ENCODE peak calls at places on chromosome 2, in four cellular contexts. H is Caki2, B is cardiac muscle cell, X is HEK293T. C is an unnamed sample.

GRCh38 chr2:100757621-100758394 is 62.1 kb upstream of the NPAS2 start:
- DNase-seq in H (peak), B (no peak), X (no peak), C (peak)

GRCh38 chr2:28583899-28584553 is 88.2 kb downstream of the PLB1 start:
- DNase-seq in H (peak), B (no peak), X (peak), C (peak)

GRCh38 chr2:170425291-170425751 is 247.4 kb downstream of the MYO3B start:
- DNase-seq in H (no peak), B (no peak), X (no peak), C (peak)

GRCh38 chr2:135615404-135615803 is 84.1 kb downstream of the R3HDM1 start:
- DNase-seq in H (peak), B (no peak), X (no peak), C (no peak)

GRCh38 chr2:145546091-145546490 is 1026.2 kb upstream of the ZEB2 start:
- DNase-seq in H (no peak), B (no peak), X (no peak), C (peak)

GRCh38 chr2:191038241-191038725 is 24.3 kb upstream of the STAT1 start:
- DNase-seq in H (no peak), B (no peak), X (no peak), C (no peak)

GRCh38 chr2:105405291-105405690 is 6.4 kb upstream of the FHL2 start:
- DNase-seq in H (peak), B (no peak), X (no peak), C (no peak)

GRCh38 chr2:18339326-18339725 is 221.1 kb downstream of the RDH14 start:
- DNase-seq in H (no peak), B (no peak), X (no peak), C (no peak)

GRCh38 chr2:209771474-209772292 is at the start of gene UNC80:
- DNase-seq in H (peak), B (peak), X (peak), C (no peak)

GRCh38 chr2:23241106-23241505 is 143.9 kb upstream of the KLHL29 start:
- DNase-seq in H (no peak), B (no peak), X (no peak), C (no peak)